ENCODE peak calls at places on chromosomes 13 and 19, in ten cellular contexts. One of them, this sample, is unnamed.

GRCh38 chr19:1756264-1756663 is 3.0 kb downstream of the ONECUT3 start:
- DNase-seq in memory B cell: peak; percentile 14
- DNase-seq in stimulated activated CD4-positive, alpha-beta T cell treated with anti-CD3 and anti-CD28 coated beads, Interleukin-12 subunit alpha, Interleukin-12 subunit beta, amount 100 ng/mL, for 24 hours: no peak
- DNase-seq in iPS DF 6.9: no peak
- DNase-seq in dorsolateral prefrontal cortex: no peak
- DNase-seq in adrenal gland: no peak
- DNase-seq in fibroblast of gingiva: no peak
- DNase-seq in retinal pigment epithelial cell: no peak
- DNase-seq in kidney glomerular epithelial cell: no peak
- DNase-seq in MG63: no peak
- DNase-seq in this sample: no peak

GRCh38 chr13:46561691-46562090 is 8.7 kb downstream of the LRCH1 start:
- DNase-seq in memory B cell: no peak
- DNase-seq in stimulated activated CD4-positive, alpha-beta T cell treated with anti-CD3 and anti-CD28 coated beads, Interleukin-12 subunit alpha, Interleukin-12 subunit beta, amount 100 ng/mL, for 24 hours: no peak
- DNase-seq in iPS DF 6.9: no peak
- DNase-seq in dorsolateral prefrontal cortex: no peak
- DNase-seq in adrenal gland: no peak
- DNase-seq in fibroblast of gingiva: no peak
- DNase-seq in retinal pigment epithelial cell: no peak
- DNase-seq in kidney glomerular epithelial cell: no peak
- DNase-seq in MG63: peak; percentile 63
- DNase-seq in this sample: no peak

GRCh38 chr13:27053902-27054595 is 117.6 kb downstream of the USP12 start:
- DNase-seq in memory B cell: no peak
- DNase-seq in stimulated activated CD4-positive, alpha-beta T cell treated with anti-CD3 and anti-CD28 coated beads, Interleukin-12 subunit alpha, Interleukin-12 subunit beta, amount 100 ng/mL, for 24 hours: no peak
- DNase-seq in iPS DF 6.9: no peak
- DNase-seq in dorsolateral prefrontal cortex: no peak
- DNase-seq in adrenal gland: no peak
- DNase-seq in fibroblast of gingiva: peak; percentile 71
- DNase-seq in retinal pigment epithelial cell: peak; percentile 32
- DNase-seq in kidney glomerular epithelial cell: peak; percentile 68
- DNase-seq in MG63: peak; percentile 88
- DNase-seq in this sample: no peak

GRCh38 chr19:55284405-55285058 is 735 bp downstream of the BRSK1 start:
- DNase-seq in memory B cell: no peak
- DNase-seq in stimulated activated CD4-positive, alpha-beta T cell treated with anti-CD3 and anti-CD28 coated beads, Interleukin-12 subunit alpha, Interleukin-12 subunit beta, amount 100 ng/mL, for 24 hours: no peak
- DNase-seq in iPS DF 6.9: no peak
- DNase-seq in dorsolateral prefrontal cortex: no peak
- DNase-seq in adrenal gland: no peak
- DNase-seq in fibroblast of gingiva: no peak
- DNase-seq in retinal pigment epithelial cell: no peak
- DNase-seq in kidney glomerular epithelial cell: no peak
- DNase-seq in MG63: no peak
- DNase-seq in this sample: no peak

GRCh38 chr19:4181053-4181508 is 1.3 kb downstream of the SIRT6 start:
- DNase-seq in memory B cell: no peak
- DNase-seq in stimulated activated CD4-positive, alpha-beta T cell treated with anti-CD3 and anti-CD28 coated beads, Interleukin-12 subunit alpha, Interleukin-12 subunit beta, amount 100 ng/mL, for 24 hours: no peak
- DNase-seq in iPS DF 6.9: no peak
- DNase-seq in dorsolateral prefrontal cortex: no peak
- DNase-seq in adrenal gland: no peak
- DNase-seq in fibroblast of gingiva: no peak
- DNase-seq in retinal pigment epithelial cell: no peak
- DNase-seq in kidney glomerular epithelial cell: no peak
- DNase-seq in MG63: no peak
- DNase-seq in this sample: no peak

GRCh38 chr19:7788178-7788932 is 25.3 kb downstream of the CLEC4M start:
- DNase-seq in memory B cell: peak; percentile 35
- DNase-seq in stimulated activated CD4-positive, alpha-beta T cell treated with anti-CD3 and anti-CD28 coated beads, Interleukin-12 subunit alpha, Interleukin-12 subunit beta, amount 100 ng/mL, for 24 hours: no peak
- DNase-seq in iPS DF 6.9: no peak
- DNase-seq in dorsolateral prefrontal cortex: no peak
- DNase-seq in adrenal gland: no peak
- DNase-seq in fibroblast of gingiva: no peak
- DNase-seq in retinal pigment epithelial cell: no peak
- DNase-seq in kidney glomerular epithelial cell: no peak
- DNase-seq in MG63: no peak
- DNase-seq in this sample: no peak

GRCh38 chr13:113531041-113531873 is 40.7 kb upstream of the DCUN1D2 start:
- DNase-seq in memory B cell: no peak
- DNase-seq in stimulated activated CD4-positive, alpha-beta T cell treated with anti-CD3 and anti-CD28 coated beads, Interleukin-12 subunit alpha, Interleukin-12 subunit beta, amount 100 ng/mL, for 24 hours: no peak
- DNase-seq in iPS DF 6.9: no peak
- DNase-seq in dorsolateral prefrontal cortex: no peak
- DNase-seq in adrenal gland: peak; percentile 40
- DNase-seq in fibroblast of gingiva: no peak
- DNase-seq in retinal pigment epithelial cell: no peak
- DNase-seq in kidney glomerular epithelial cell: no peak
- DNase-seq in MG63: no peak
- DNase-seq in this sample: no peak

GRCh38 chr19:44891016-44891882 is at the start of gene TOMM40:
- DNase-seq in memory B cell: peak; percentile 91
- DNase-seq in stimulated activated CD4-positive, alpha-beta T cell treated with anti-CD3 and anti-CD28 coated beads, Interleukin-12 subunit alpha, Interleukin-12 subunit beta, amount 100 ng/mL, for 24 hours: no peak
- DNase-seq in iPS DF 6.9: peak; percentile 99
- DNase-seq in dorsolateral prefrontal cortex: no peak
- DNase-seq in adrenal gland: no peak
- DNase-seq in fibroblast of gingiva: no peak
- DNase-seq in retinal pigment epithelial cell: peak; percentile 99
- DNase-seq in kidney glomerular epithelial cell: no peak
- DNase-seq in MG63: peak; percentile 42
- DNase-seq in this sample: no peak

GRCh38 chr19:2556221-2557092 is 80.5 kb downstream of the GADD45B start:
- DNase-seq in memory B cell: no peak
- DNase-seq in stimulated activated CD4-positive, alpha-beta T cell treated with anti-CD3 and anti-CD28 coated beads, Interleukin-12 subunit alpha, Interleukin-12 subunit beta, amount 100 ng/mL, for 24 hours: no peak
- DNase-seq in iPS DF 6.9: no peak
- DNase-seq in dorsolateral prefrontal cortex: no peak
- DNase-seq in adrenal gland: no peak
- DNase-seq in fibroblast of gingiva: no peak
- DNase-seq in retinal pigment epithelial cell: no peak
- DNase-seq in kidney glomerular epithelial cell: no peak
- DNase-seq in MG63: no peak
- DNase-seq in this sample: no peak

GRCh38 chr13:103788061-103788652 is 721.9 kb upstream of the SLC10A2 start:
- DNase-seq in memory B cell: no peak
- DNase-seq in stimulated activated CD4-positive, alpha-beta T cell treated with anti-CD3 and anti-CD28 coated beads, Interleukin-12 subunit alpha, Interleukin-12 subunit beta, amount 100 ng/mL, for 24 hours: no peak
- DNase-seq in iPS DF 6.9: no peak
- DNase-seq in dorsolateral prefrontal cortex: no peak
- DNase-seq in adrenal gland: no peak
- DNase-seq in fibroblast of gingiva: no peak
- DNase-seq in retinal pigment epithelial cell: no peak
- DNase-seq in kidney glomerular epithelial cell: no peak
- DNase-seq in MG63: no peak
- DNase-seq in this sample: no peak

GRCh38 chr13:66780814-66781213 is 449.3 kb downstream of the PCDH9 start:
- DNase-seq in memory B cell: no peak
- DNase-seq in stimulated activated CD4-positive, alpha-beta T cell treated with anti-CD3 and anti-CD28 coated beads, Interleukin-12 subunit alpha, Interleukin-12 subunit beta, amount 100 ng/mL, for 24 hours: no peak
- DNase-seq in iPS DF 6.9: no peak
- DNase-seq in dorsolateral prefrontal cortex: no peak
- DNase-seq in adrenal gland: no peak
- DNase-seq in fibroblast of gingiva: peak; percentile 43
- DNase-seq in retinal pigment epithelial cell: no peak
- DNase-seq in kidney glomerular epithelial cell: no peak
- DNase-seq in MG63: peak; percentile 39
- DNase-seq in this sample: no peak

GRCh38 chr13:66660013-66660804 is 569.9 kb downstream of the PCDH9 start:
- DNase-seq in memory B cell: no peak
- DNase-seq in stimulated activated CD4-positive, alpha-beta T cell treated with anti-CD3 and anti-CD28 coated beads, Interleukin-12 subunit alpha, Interleukin-12 subunit beta, amount 100 ng/mL, for 24 hours: no peak
- DNase-seq in iPS DF 6.9: no peak
- DNase-seq in dorsolateral prefrontal cortex: no peak
- DNase-seq in adrenal gland: no peak
- DNase-seq in fibroblast of gingiva: peak; percentile 60
- DNase-seq in retinal pigment epithelial cell: no peak
- DNase-seq in kidney glomerular epithelial cell: peak; percentile 71
- DNase-seq in MG63: no peak
- DNase-seq in this sample: no peak

GRCh38 chr13:104809483-104809882 is 1726.0 kb downstream of the EFNB2 start:
- DNase-seq in memory B cell: no peak
- DNase-seq in stimulated activated CD4-positive, alpha-beta T cell treated with anti-CD3 and anti-CD28 coated beads, Interleukin-12 subunit alpha, Interleukin-12 subunit beta, amount 100 ng/mL, for 24 hours: no peak
- DNase-seq in iPS DF 6.9: no peak
- DNase-seq in dorsolateral prefrontal cortex: no peak
- DNase-seq in adrenal gland: no peak
- DNase-seq in fibroblast of gingiva: no peak
- DNase-seq in retinal pigment epithelial cell: no peak
- DNase-seq in kidney glomerular epithelial cell: no peak
- DNase-seq in MG63: no peak
- DNase-seq in this sample: no peak

GRCh38 chr13:21619633-21620220 is 15.8 kb upstream of the MICU2 start:
- DNase-seq in memory B cell: no peak
- DNase-seq in stimulated activated CD4-positive, alpha-beta T cell treated with anti-CD3 and anti-CD28 coated beads, Interleukin-12 subunit alpha, Interleukin-12 subunit beta, amount 100 ng/mL, for 24 hours: no peak
- DNase-seq in iPS DF 6.9: no peak
- DNase-seq in dorsolateral prefrontal cortex: no peak
- DNase-seq in adrenal gland: peak; percentile 17
- DNase-seq in fibroblast of gingiva: peak; percentile 17
- DNase-seq in retinal pigment epithelial cell: peak; percentile 40
- DNase-seq in kidney glomerular epithelial cell: no peak
- DNase-seq in MG63: no peak
- DNase-seq in this sample: no peak

GRCh38 chr19:44430956-44431355 is 17.3 kb downstream of the ZNF229 start:
- DNase-seq in memory B cell: no peak
- DNase-seq in stimulated activated CD4-positive, alpha-beta T cell treated with anti-CD3 and anti-CD28 coated beads, Interleukin-12 subunit alpha, Interleukin-12 subunit beta, amount 100 ng/mL, for 24 hours: no peak
- DNase-seq in iPS DF 6.9: no peak
- DNase-seq in dorsolateral prefrontal cortex: no peak
- DNase-seq in adrenal gland: no peak
- DNase-seq in fibroblast of gingiva: no peak
- DNase-seq in retinal pigment epithelial cell: no peak
- DNase-seq in kidney glomerular epithelial cell: no peak
- DNase-seq in MG63: no peak
- DNase-seq in this sample: no peak

GRCh38 chr19:6713773-6714692 is 6.4 kb downstream of the C3 start:
- DNase-seq in memory B cell: no peak
- DNase-seq in stimulated activated CD4-positive, alpha-beta T cell treated with anti-CD3 and anti-CD28 coated beads, Interleukin-12 subunit alpha, Interleukin-12 subunit beta, amount 100 ng/mL, for 24 hours: no peak
- DNase-seq in iPS DF 6.9: no peak
- DNase-seq in dorsolateral prefrontal cortex: no peak
- DNase-seq in adrenal gland: no peak
- DNase-seq in fibroblast of gingiva: no peak
- DNase-seq in retinal pigment epithelial cell: no peak
- DNase-seq in kidney glomerular epithelial cell: no peak
- DNase-seq in MG63: no peak
- DNase-seq in this sample: no peak

GRCh38 chr19:48608798-48609263 is 2.3 kb downstream of the SPACA4 start:
- DNase-seq in memory B cell: peak; percentile 63
- DNase-seq in stimulated activated CD4-positive, alpha-beta T cell treated with anti-CD3 and anti-CD28 coated beads, Interleukin-12 subunit alpha, Interleukin-12 subunit beta, amount 100 ng/mL, for 24 hours: no peak
- DNase-seq in iPS DF 6.9: no peak
- DNase-seq in dorsolateral prefrontal cortex: peak; percentile 39
- DNase-seq in adrenal gland: peak; percentile 74
- DNase-seq in fibroblast of gingiva: no peak
- DNase-seq in retinal pigment epithelial cell: no peak
- DNase-seq in kidney glomerular epithelial cell: no peak
- DNase-seq in MG63: peak; percentile 60
- DNase-seq in this sample: no peak

GRCh38 chr13:40483601-40484000 is 182.8 kb downstream of the FOXO1 start:
- DNase-seq in memory B cell: no peak
- DNase-seq in stimulated activated CD4-positive, alpha-beta T cell treated with anti-CD3 and anti-CD28 coated beads, Interleukin-12 subunit alpha, Interleukin-12 subunit beta, amount 100 ng/mL, for 24 hours: no peak
- DNase-seq in iPS DF 6.9: no peak
- DNase-seq in dorsolateral prefrontal cortex: peak; percentile 70
- DNase-seq in adrenal gland: no peak
- DNase-seq in fibroblast of gingiva: no peak
- DNase-seq in retinal pigment epithelial cell: no peak
- DNase-seq in kidney glomerular epithelial cell: no peak
- DNase-seq in MG63: no peak
- DNase-seq in this sample: peak; percentile 51

GRCh38 chr19:4709440-4710280 is 14.0 kb downstream of the DPP9 start:
- DNase-seq in memory B cell: no peak
- DNase-seq in stimulated activated CD4-positive, alpha-beta T cell treated with anti-CD3 and anti-CD28 coated beads, Interleukin-12 subunit alpha, Interleukin-12 subunit beta, amount 100 ng/mL, for 24 hours: no peak
- DNase-seq in iPS DF 6.9: no peak
- DNase-seq in dorsolateral prefrontal cortex: no peak
- DNase-seq in adrenal gland: peak; percentile 79
- DNase-seq in fibroblast of gingiva: peak; percentile 20
- DNase-seq in retinal pigment epithelial cell: no peak
- DNase-seq in kidney glomerular epithelial cell: no peak
- DNase-seq in MG63: peak; percentile 60
- DNase-seq in this sample: peak; percentile 79

GRCh38 chr13:52786747-52787146 is 47.1 kb upstream of the CNMD start:
- DNase-seq in memory B cell: no peak
- DNase-seq in stimulated activated CD4-positive, alpha-beta T cell treated with anti-CD3 and anti-CD28 coated beads, Interleukin-12 subunit alpha, Interleukin-12 subunit beta, amount 100 ng/mL, for 24 hours: no peak
- DNase-seq in iPS DF 6.9: no peak
- DNase-seq in dorsolateral prefrontal cortex: peak; percentile 83
- DNase-seq in adrenal gland: no peak
- DNase-seq in fibroblast of gingiva: no peak
- DNase-seq in retinal pigment epithelial cell: no peak
- DNase-seq in kidney glomerular epithelial cell: peak; percentile 14
- DNase-seq in MG63: peak; percentile 21
- DNase-seq in this sample: no peak

GRCh38 chr19:2331601-2332246 is 3.2 kb downstream of the SPPL2B start:
- DNase-seq in memory B cell: no peak
- DNase-seq in stimulated activated CD4-positive, alpha-beta T cell treated with anti-CD3 and anti-CD28 coated beads, Interleukin-12 subunit alpha, Interleukin-12 subunit beta, amount 100 ng/mL, for 24 hours: no peak
- DNase-seq in iPS DF 6.9: no peak
- DNase-seq in dorsolateral prefrontal cortex: no peak
- DNase-seq in adrenal gland: no peak
- DNase-seq in fibroblast of gingiva: no peak
- DNase-seq in retinal pigment epithelial cell: no peak
- DNase-seq in kidney glomerular epithelial cell: no peak
- DNase-seq in MG63: no peak
- DNase-seq in this sample: no peak